ENCODE peak calls at places on chromosomes 13 and 19, in six cellular contexts. G, U, Q, I, B and A are unnamed samples.

GRCh38 chr19:15390814-15391213 is 11.2 kb upstream of the AKAP8 start:
- DNase-seq in G (no peak), U (no peak), Q (no peak), I (no peak), B (no peak), A (no peak)

GRCh38 chr13:105445793-105446192 is 1089.7 kb downstream of the EFNB2 start:
- DNase-seq in G (no peak), U (no peak), Q (no peak), I (no peak), B (no peak), A (no peak)

GRCh38 chr19:6086081-6086858 is 24.0 kb downstream of the RFX2 start:
- DNase-seq in G (no peak), U (no peak), Q (peak; percentile 89), I (no peak), B (no peak), A (peak; percentile 72)

GRCh38 chr13:88919970-88920628 is 1248.9 kb downstream of the SLITRK5 start:
- DNase-seq in G (no peak), U (no peak), Q (no peak), I (no peak), B (no peak), A (no peak)

GRCh38 chr13:50668882-50669281 is 174.6 kb downstream of the DLEU7 start:
- DNase-seq in G (no peak), U (no peak), Q (no peak), I (no peak), B (no peak), A (no peak)

GRCh38 chr19:3046621-3047306 is 15.5 kb downstream of the TLE5 start:
- DNase-seq in G (no peak), U (peak; percentile 44), Q (no peak), I (no peak), B (peak; percentile 93), A (no peak)

GRCh38 chr13:64591981-64592380 is 2638.2 kb downstream of the PCDH9 start:
- DNase-seq in G (no peak), U (no peak), Q (peak; percentile 33), I (no peak), B (no peak), A (peak; percentile 9)

GRCh38 chr19:43688059-43688763 is 18.2 kb upstream of the PLAUR start:
- DNase-seq in G (peak; percentile 60), U (no peak), Q (no peak), I (no peak), B (no peak), A (no peak)

GRCh38 chr19:13400296-13400695 is 106.0 kb downstream of the CACNA1A start:
- DNase-seq in G (no peak), U (no peak), Q (no peak), I (no peak), B (no peak), A (no peak)
- H3K27me3 ChIP-seq in G (peaks cover 23% of the 10 kb centered on the region), U (no peaks in the 10 kb centered on the region), Q (no peaks in the 10 kb centered on the region), I (no peaks in the 10 kb centered on the region), B (no peaks in the 10 kb centered on the region), A (no peaks in the 10 kb centered on the region)

GRCh38 chr19:41443813-41444455 is 978 bp downstream of the ERICH4 start:
- DNase-seq in G (no peak), U (no peak), Q (no peak), I (no peak), B (no peak), A (no peak)
- H3K27me3 ChIP-seq in G (peaks cover 7% of the 10 kb centered on the region), U (no peaks in the 10 kb centered on the region), Q (no peaks in the 10 kb centered on the region), I (no peaks in the 10 kb centered on the region), B (peaks cover 24% of the 10 kb centered on the region), A (peaks cover 7% of the 10 kb centered on the region)

GRCh38 chr19:4524808-4525562 is 6.7 kb upstream of the PLIN4 start:
- DNase-seq in G (no peak), U (peak; percentile 49), Q (peak; percentile 12), I (peak; percentile 57), B (peak; percentile 61), A (no peak)
- H3K27me3 ChIP-seq in G (peaks cover 20% of the 10 kb centered on the region), U (no peaks in the 10 kb centered on the region), Q (no peaks in the 10 kb centered on the region), I (no peaks in the 10 kb centered on the region), B (peaks cover 7% of the 10 kb centered on the region), A (no peaks in the 10 kb centered on the region)

GRCh38 chr13:46899801-46900200 is 2.9 kb upstream of the HTR2A start:
- DNase-seq in G (no peak), U (no peak), Q (no peak), I (no peak), B (no peak), A (no peak)

GRCh38 chr13:46896346-46897138 is at the start of gene HTR2A:
- DNase-seq in G (no peak), U (peak; percentile 10), Q (no peak), I (peak; percentile 64), B (peak; percentile 55), A (no peak)

GRCh38 chr13:46893820-46894533 is 2.9 kb downstream of the HTR2A start:
- DNase-seq in G (peak; percentile 72), U (peak; percentile 44), Q (no peak), I (peak; percentile 84), B (peak; percentile 90), A (no peak)

GRCh38 chr13:46893221-46893620 is 3.6 kb downstream of the HTR2A start:
- DNase-seq in G (no peak), U (no peak), Q (no peak), I (no peak), B (peak; percentile 40), A (no peak)

GRCh38 chr13:46894534-46894906 is 2.3 kb downstream of the HTR2A start:
- DNase-seq in G (no peak), U (no peak), Q (no peak), I (no peak), B (no peak), A (no peak)
- H3K27me3 ChIP-seq in G (peaks cover 21% of the 10 kb centered on the region), U (no peaks in the 10 kb centered on the region), Q (peaks cover 5% of the 10 kb centered on the region), I (no peaks in the 10 kb centered on the region), B (no peaks in the 10 kb centered on the region), A (peaks cover 81% of the 10 kb centered on the region)

GRCh38 chr19:41927810-41928192 is 448 bp downstream of the ERFL start:
- DNase-seq in G (no peak), U (no peak), Q (no peak), I (no peak), B (peak; percentile 64), A (no peak)
- H3K27me3 ChIP-seq in G (peaks cover 99% of the 10 kb centered on the region), U (peaks cover 43% of the 10 kb centered on the region), Q (peaks cover 81% of the 10 kb centered on the region), I (peaks cover 4% of the 10 kb centered on the region), B (peaks cover 98% of the 10 kb centered on the region), A (peaks cover 95% of the 10 kb centered on the region)

DNA sequence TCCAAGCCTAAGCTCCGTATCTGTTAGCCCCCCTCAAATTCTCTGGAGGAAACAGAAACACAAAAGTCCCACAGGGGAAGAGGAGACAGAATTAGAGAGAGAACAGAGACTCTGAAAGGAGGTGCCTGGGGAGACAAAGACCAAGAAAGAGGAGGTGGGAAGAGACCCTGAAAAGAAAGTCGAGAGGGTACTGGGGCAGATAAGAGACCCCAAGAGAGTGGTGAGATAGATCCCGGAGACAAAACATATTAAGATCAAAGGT is 919 bp upstream of the GRWD1 start:
- DNase-seq in G (no peak), U (no peak), Q (no peak), I (no peak), B (no peak), A (peak; percentile 6)
- H3K27me3 ChIP-seq in G (peaks cover 52% of the 10 kb centered on the region), U (no peaks in the 10 kb centered on the region), Q (peaks cover 5% of the 10 kb centered on the region), I (no peaks in the 10 kb centered on the region), B (peaks cover 37% of the 10 kb centered on the region), A (peaks cover 33% of the 10 kb centered on the region)

DNA sequence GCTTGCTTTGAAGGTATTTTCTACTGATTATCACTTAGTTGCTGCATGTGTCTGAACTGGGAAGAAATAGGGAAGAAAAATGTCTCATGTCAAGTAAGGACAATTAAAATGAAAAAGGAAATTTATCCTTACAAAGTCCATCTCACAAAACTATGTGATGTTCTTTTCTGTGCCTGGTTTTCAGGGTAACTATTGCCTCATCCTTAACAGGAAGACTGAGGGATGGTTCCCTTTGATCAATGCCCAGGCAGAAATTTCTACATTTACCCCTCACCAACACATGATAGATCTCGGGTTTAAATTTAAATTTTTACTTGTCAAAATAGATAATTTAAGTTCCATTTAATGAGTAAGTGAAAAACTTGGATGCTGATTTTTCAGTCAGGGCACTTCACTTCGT is 3.9 kb upstream of the FOXO1 start:
- DNase-seq in G (no peak), U (no peak), Q (no peak), I (no peak), B (no peak), A (no peak)
- H3K27me3 ChIP-seq in G (no peaks in the 10 kb centered on the region), U (no peaks in the 10 kb centered on the region), Q (no peaks in the 10 kb centered on the region), I (no peaks in the 10 kb centered on the region), B (peaks cover 21% of the 10 kb centered on the region), A (no peaks in the 10 kb centered on the region)

GRCh38 chr19:50455992-50456391 is 20.3 kb upstream of the EMC10 start:
- DNase-seq in G (no peak), U (no peak), Q (no peak), I (no peak), B (no peak), A (no peak)

GRCh38 chr19:50451223-50451534 is 18.5 kb downstream of the MYBPC2 start:
- DNase-seq in G (no peak), U (no peak), Q (no peak), I (no peak), B (no peak), A (no peak)

GRCh38 chr19:50449236-50449899 is 16.7 kb downstream of the MYBPC2 start:
- DNase-seq in G (no peak), U (no peak), Q (no peak), I (no peak), B (no peak), A (no peak)

GRCh38 chr19:50450369-50451222 is 17.9 kb downstream of the MYBPC2 start:
- DNase-seq in G (no peak), U (no peak), Q (no peak), I (no peak), B (no peak), A (no peak)

GRCh38 chr19:50453243-50453642 is 20.6 kb downstream of the MYBPC2 start:
- DNase-seq in G (no peak), U (no peak), Q (no peak), I (no peak), B (no peak), A (no peak)
- H3K27me3 ChIP-seq in G (peaks cover 36% of the 10 kb centered on the region), U (no peaks in the 10 kb centered on the region), Q (no peaks in the 10 kb centered on the region), I (no peaks in the 10 kb centered on the region), B (no peaks in the 10 kb centered on the region), A (peaks cover 6% of the 10 kb centered on the region)